ENCODE peak calls at places on chromosomes 4 and X, in four cellular contexts. I, S, U and Z are unnamed samples.

GRCh38 chr4:147943159-147943638 is 211.3 kb downstream of the ARHGAP10 start:
- DNase-seq in I (no peak), S (no peak), U (no peak), Z (no peak)

GRCh38 chr4:140150636-140150885 is 3.4 kb downstream of the MAML3 start:
- DNase-seq in I (no peak), S (peak), U (no peak), Z (no peak)

GRCh38 chr4:165439981-165440380 is 61.2 kb downstream of the CPE start:
- DNase-seq in I (no peak), S (no peak), U (no peak), Z (no peak)

GRCh38 chr4:41318839-41319530 is 62.3 kb downstream of the UCHL1 start:
- DNase-seq in I (no peak), S (no peak), U (no peak), Z (peak)

GRCh38 chr4:61934201-61934600 is 734.1 kb downstream of the ADGRL3 start:
- DNase-seq in I (no peak), S (no peak), U (no peak), Z (no peak)

GRCh38 chr4:94595880-94596483 is 144.2 kb downstream of the PDLIM5 start:
- DNase-seq in I (no peak), S (no peak), U (no peak), Z (peak)

GRCh38 chrX:116749943-116750342 is 287.2 kb upstream of the CT83 start:
- DNase-seq in I (peak), S (no peak), U (no peak), Z (no peak)

GRCh38 chr4:2843909-2844584 is 403 bp downstream of the ADD1 start:
- DNase-seq in I (no peak), S (peak), U (no peak), Z (no peak)

GRCh38 chr4:76620723-76621463 is 185.9 kb downstream of the SHROOM3 start:
- DNase-seq in I (no peak), S (no peak), U (no peak), Z (no peak)

GRCh38 chrX:39850630-39851152 is 247.1 kb downstream of the BCOR start:
- DNase-seq in I (peak), S (no peak), U (no peak), Z (no peak)

GRCh38 chr4:149595500-149595899 is 220.1 kb downstream of the IQCM start:
- DNase-seq in I (no peak), S (no peak), U (no peak), Z (no peak)

GRCh38 chr4:25654971-25655963 is at the start of gene SLC34A2:
- DNase-seq in I (no peak), S (no peak), U (no peak), Z (peak)

DNA sequence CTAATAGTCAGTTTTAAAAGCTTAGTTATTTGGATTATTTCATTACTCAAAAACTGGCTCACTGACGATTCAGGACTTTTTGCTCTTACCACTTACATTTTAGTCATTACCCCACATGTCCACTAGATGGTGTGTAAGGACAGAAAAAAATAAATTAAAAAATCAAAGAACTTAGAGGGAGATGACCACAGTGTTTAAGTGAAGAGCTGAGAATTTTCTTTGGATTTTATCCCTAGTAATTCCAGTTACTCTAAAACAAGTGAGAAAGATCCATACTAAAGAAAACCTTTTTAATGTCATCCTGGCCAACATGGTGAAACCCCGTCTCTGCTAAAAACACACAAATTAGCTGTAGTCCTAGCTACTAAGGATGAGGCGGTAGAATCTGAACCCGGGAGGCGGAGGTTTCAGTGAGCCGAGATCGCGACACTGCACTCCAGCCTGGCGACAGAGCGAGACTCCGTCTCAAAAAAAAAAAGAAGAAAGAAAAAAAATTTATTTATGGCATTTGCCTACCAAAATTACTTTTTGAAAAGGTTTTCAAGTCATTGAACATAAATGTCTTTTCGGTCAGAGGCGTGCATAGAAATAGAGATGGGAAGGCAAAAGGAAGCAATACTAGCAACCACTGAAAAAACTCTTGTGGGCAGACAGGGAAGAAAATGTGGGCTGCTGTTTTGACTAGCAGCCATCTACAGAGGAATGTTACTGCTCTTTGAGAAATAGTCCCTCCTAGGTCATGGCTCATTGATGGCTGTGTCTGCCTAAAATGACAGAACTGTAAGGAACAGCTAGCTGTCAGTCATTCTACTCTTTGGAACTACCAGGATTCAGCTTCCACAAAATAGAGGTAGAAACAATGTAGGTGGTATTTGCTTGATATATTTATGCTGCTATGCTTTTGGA is 26.6 kb upstream of the TMPRSS11B start:
- DNase-seq in I (peak), S (no peak), U (no peak), Z (peak)
- H3K4me3 ChIP-seq in I (peak), S (peak), U (peak), Z (no peak)

GRCh38 chrX:8204169-8204935 is 33.3 kb upstream of the VCX2 start:
- DNase-seq in I (no peak), S (no peak), U (no peak), Z (no peak)
- TF ChIP-seq CTCF in I (no peak), S (no peak), U (no peak), Z (no peak)

DNA sequence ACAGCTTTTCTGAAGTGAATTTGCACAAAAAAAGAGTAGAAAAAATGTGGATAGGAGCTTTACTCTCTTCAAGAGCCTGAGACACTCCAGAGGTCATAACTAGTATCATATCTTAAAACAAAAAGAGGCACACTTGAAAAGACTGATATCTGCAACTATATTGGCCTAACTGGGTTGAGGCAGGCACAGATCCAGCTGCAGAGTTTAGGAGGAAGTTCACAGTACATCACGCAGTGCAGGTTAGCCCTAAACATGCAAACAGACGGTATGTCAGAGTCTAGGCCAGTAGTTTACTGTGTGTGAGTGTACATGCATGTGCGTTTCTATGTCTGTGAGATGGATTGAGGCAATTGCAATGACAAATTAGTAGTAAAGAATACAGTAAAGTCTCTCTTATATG is 24.2 kb upstream of the CT47A1 start:
- DNase-seq in I (no peak), S (no peak), U (no peak), Z (no peak)
- H3K4me3 ChIP-seq in I (no peak), S (no peak), U (no peak), Z (no peak)

GRCh38 chr4:108170729-108171540 is 2.2 kb upstream of the LEF1 start:
- DNase-seq in I (no peak), S (no peak), U (no peak), Z (no peak)

GRCh38 chr4:108172780-108173598 is 4.3 kb upstream of the LEF1 start:
- DNase-seq in I (no peak), S (no peak), U (no peak), Z (peak)

GRCh38 chr4:108171541-108172230 is 3.0 kb upstream of the LEF1 start:
- DNase-seq in I (no peak), S (no peak), U (no peak), Z (no peak)

GRCh38 chr4:108173599-108174057 is 4.9 kb upstream of the LEF1 start:
- DNase-seq in I (no peak), S (no peak), U (no peak), Z (no peak)

GRCh38 chr4:108172231-108172779 is 3.6 kb upstream of the LEF1 start:
- DNase-seq in I (no peak), S (no peak), U (no peak), Z (no peak)
- TF ChIP-seq CTCF in I (no peak), S (peak), U (no peak), Z (no peak)

GRCh38 chr4:1277667-1278335 is 11.9 kb upstream of the MAEA start:
- DNase-seq in I (no peak), S (no peak), U (no peak), Z (no peak)
- H3K4me3 ChIP-seq in I (no peak), S (no peak), U (no peak), Z (no peak)

GRCh38 chrX:103536732-103537131 is 17.4 kb upstream of the RAB40A start:
- DNase-seq in I (no peak), S (no peak), U (no peak), Z (no peak)
- TF ChIP-seq CTCF in I (no peak), S (no peak), U (no peak), Z (no peak)

GRCh38 chr4:157076578-157076947 is 613 bp downstream of the GLRB start:
- DNase-seq in I (no peak), S (no peak), U (no peak), Z (no peak)

GRCh38 chr4:157079441-157079840 is 3.5 kb downstream of the GLRB start:
- DNase-seq in I (no peak), S (no peak), U (no peak), Z (no peak)

GRCh38 chr4:157072002-157072401 is 3.9 kb upstream of the GLRB start:
- DNase-seq in I (no peak), S (no peak), U (no peak), Z (no peak)

GRCh38 chr4:157075811-157076577 is at the start of gene GLRB:
- DNase-seq in I (no peak), S (no peak), U (no peak), Z (no peak)

GRCh38 chr4:157075401-157075800 is 549 bp upstream of the GLRB start:
- DNase-seq in I (no peak), S (no peak), U (no peak), Z (no peak)
- H3K4me3 ChIP-seq in I (peak), S (no peak), U (peak), Z (peak)

GRCh38 chrX:66915893-66916292 is 277.0 kb upstream of the EDA2R start:
- DNase-seq in I (no peak), S (no peak), U (no peak), Z (no peak)
- TF ChIP-seq CTCF in I (no peak), S (no peak), U (no peak), Z (no peak)

DNA sequence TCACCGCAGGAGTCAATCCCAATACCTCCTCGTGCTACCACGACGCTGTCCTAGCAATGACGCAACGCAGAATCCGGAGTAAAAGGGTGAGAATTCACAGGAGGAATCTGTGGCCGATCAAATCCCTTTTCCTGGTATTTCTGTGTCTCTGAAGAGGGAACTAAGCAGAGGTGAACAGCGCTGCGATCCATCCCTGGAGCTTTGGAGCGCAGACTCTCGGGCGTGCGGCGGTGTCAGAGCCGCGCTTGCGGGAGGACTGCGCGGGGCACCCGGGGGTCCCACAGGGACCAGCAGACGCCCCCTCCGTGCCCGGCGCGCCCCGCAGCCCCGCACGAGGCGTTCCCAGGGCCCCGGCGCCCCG is 17.2 kb upstream of the ZNF718 start:
- DNase-seq in I (no peak), S (no peak), U (no peak), Z (no peak)
- H3K4me3 ChIP-seq in I (no peak), S (no peak), U (peak), Z (no peak)

GRCh38 chrX:71885099-71885498 is 25.5 kb upstream of the NHSL2 start:
- DNase-seq in I (no peak), S (no peak), U (no peak), Z (no peak)
- TF ChIP-seq CTCF in I (no peak), S (no peak), U (no peak), Z (no peak)